ENCODE peak calls at places on chromosomes 12 and 14, in nine cellular contexts. N, K, I, A, T, M, O, P and Y are unnamed samples.

GRCh38 chr12:53232641-53233538 is 881 bp upstream of the RARG start:
- DNase-seq in N (peak; percentile 62), K (peak; percentile 56), I (no peak), A (peak; percentile 39), T (peak; percentile 60), M (peak; percentile 43), O (peak; percentile 38), P (no peak), Y (no peak)

GRCh38 chr12:125983094-125983783 is 918.0 kb downstream of the AACS start:
- DNase-seq in N (no peak), K (no peak), I (peak; percentile 63), A (peak; percentile 86), T (peak; percentile 97), M (no peak), O (no peak), P (peak; percentile 78), Y (peak; percentile 84)

GRCh38 chr12:34391771-34392581 is 369.7 kb downstream of the ALG10 start:
- DNase-seq in N (peak; percentile 12), K (no peak), I (no peak), A (no peak), T (no peak), M (no peak), O (no peak), P (no peak), Y (peak; percentile 48)

GRCh38 chr12:75842119-75842518 is 189.5 kb downstream of the PHLDA1 start:
- DNase-seq in N (no peak), K (no peak), I (no peak), A (no peak), T (no peak), M (no peak), O (no peak), P (no peak), Y (no peak)

GRCh38 chr12:12726543-12727093 is 9.4 kb downstream of the CDKN1B start:
- DNase-seq in N (no peak), K (peak; percentile 77), I (no peak), A (no peak), T (no peak), M (no peak), O (peak; percentile 56), P (peak; percentile 76), Y (no peak)

GRCh38 chr12:26790645-26790994 is 42.4 kb downstream of the ITPR2 start:
- DNase-seq in N (no peak), K (no peak), I (no peak), A (peak; percentile 12), T (no peak), M (no peak), O (no peak), P (no peak), Y (no peak)

GRCh38 chr12:30822385-30823139 is 67.8 kb upstream of the CAPRIN2 start:
- DNase-seq in N (peak; percentile 72), K (peak; percentile 27), I (peak; percentile 40), A (peak; percentile 81), T (peak; percentile 72), M (peak; percentile 15), O (peak; percentile 75), P (peak; percentile 62), Y (peak; percentile 75)

GRCh38 chr14:26905219-26905618 is 307.4 kb upstream of the NOVA1 start:
- DNase-seq in N (no peak), K (no peak), I (no peak), A (no peak), T (no peak), M (no peak), O (no peak), P (no peak), Y (no peak)

GRCh38 chr14:73027984-73028383 is 1.1 kb upstream of the ZFYVE1 start:
- DNase-seq in N (no peak), K (no peak), I (no peak), A (no peak), T (no peak), M (no peak), O (no peak), P (no peak), Y (no peak)

GRCh38 chr12:112907415-112908157 is 824 bp downstream of the OAS1 start:
- DNase-seq in N (no peak), K (no peak), I (no peak), A (no peak), T (no peak), M (no peak), O (no peak), P (no peak), Y (peak; percentile 18)

GRCh38 chr12:59408431-59408830 is 187.4 kb upstream of the SLC16A7 start:
- DNase-seq in N (no peak), K (peak; percentile 46), I (no peak), A (no peak), T (no peak), M (no peak), O (no peak), P (peak; percentile 2), Y (no peak)

GRCh38 chr12:107537464-107538119 is 148.0 kb upstream of the PWP1 start:
- DNase-seq in N (no peak), K (no peak), I (no peak), A (no peak), T (no peak), M (no peak), O (no peak), P (no peak), Y (no peak)

GRCh38 chr12:75560167-75560566 is 48.8 kb upstream of the KRR1 start:
- DNase-seq in N (no peak), K (peak; percentile 61), I (no peak), A (no peak), T (no peak), M (no peak), O (peak; percentile 80), P (peak; percentile 75), Y (no peak)

GRCh38 chr12:93616584-93617101 is 44.2 kb downstream of the SOCS2 start:
- DNase-seq in N (no peak), K (no peak), I (no peak), A (no peak), T (peak; percentile 65), M (no peak), O (no peak), P (peak; percentile 74), Y (peak; percentile 29)

GRCh38 chr12:112987561-112987960 is 9.2 kb downstream of the OAS2 start:
- DNase-seq in N (no peak), K (no peak), I (no peak), A (no peak), T (no peak), M (no peak), O (no peak), P (no peak), Y (no peak)

GRCh38 chr12:24244801-24245200 is 295.3 kb upstream of the SOX5 start:
- DNase-seq in N (no peak), K (no peak), I (no peak), A (no peak), T (no peak), M (no peak), O (no peak), P (no peak), Y (no peak)

GRCh38 chr12:58388261-58388660 is 446.9 kb downstream of the ATP23 start:
- DNase-seq in N (no peak), K (peak; percentile 45), I (no peak), A (no peak), T (no peak), M (no peak), O (no peak), P (no peak), Y (no peak)

GRCh38 chr12:114820773-114821172 is 136.8 kb upstream of the TBX3 start:
- DNase-seq in N (no peak), K (no peak), I (no peak), A (no peak), T (no peak), M (no peak), O (no peak), P (no peak), Y (no peak)

GRCh38 chr14:102524026-102524450 is 14.5 kb upstream of the ANKRD9 start:
- DNase-seq in N (peak; percentile 46), K (no peak), I (no peak), A (no peak), T (no peak), M (no peak), O (no peak), P (no peak), Y (no peak)

GRCh38 chr12:57771271-57771872 is 533 bp downstream of the METTL1 start:
- DNase-seq in N (peak; percentile 93), K (peak; percentile 85), I (peak; percentile 80), A (peak; percentile 93), T (peak; percentile 96), M (peak; percentile 67), O (peak; percentile 94), P (no peak), Y (no peak)

GRCh38 chr14:74526854-74527585 is 33.5 kb downstream of the ISCA2 start:
- DNase-seq in N (no peak), K (no peak), I (no peak), A (no peak), T (no peak), M (no peak), O (peak; percentile 10), P (no peak), Y (no peak)

GRCh38 chr14:102828201-102828600 is 51.0 kb downstream of the TRAF3 start:
- DNase-seq in N (no peak), K (no peak), I (no peak), A (no peak), T (no peak), M (no peak), O (peak; percentile 19), P (no peak), Y (no peak)

GRCh38 chr12:22018860-22019259 is 27.2 kb upstream of the CMAS start:
- DNase-seq in N (no peak), K (peak; percentile 2), I (no peak), A (no peak), T (no peak), M (no peak), O (peak; percentile 20), P (peak; percentile 1), Y (no peak)
- TF ChIP-seq CTCF in N (peak; percentile 61), K (peak; percentile 38), I (peak; percentile 15), A (peak; percentile 63), T (peak; percentile 52), M (peak; percentile 78), O (peak; percentile 38), P (peak; percentile 28), Y (peak; percentile 66)

GRCh38 chr12:56601503-56601902 is 28.6 kb downstream of the BAZ2A start:
- DNase-seq in N (no peak), K (no peak), I (no peak), A (peak; percentile 18), T (no peak), M (peak; percentile 26), O (no peak), P (no peak), Y (no peak)
- TF ChIP-seq CTCF in N (no peak), K (peak; percentile 14), I (no peak), A (no peak), T (peak; percentile 12), M (no peak), O (no peak), P (peak; percentile 4), Y (no peak)

GRCh38 chr14:66568220-66568619 is 60.3 kb downstream of the GPHN start:
- DNase-seq in N (no peak), K (no peak), I (no peak), A (no peak), T (no peak), M (no peak), O (peak; percentile 4), P (no peak), Y (no peak)
- TF ChIP-seq CTCF in N (no peak), K (no peak), I (no peak), A (no peak), T (no peak), M (no peak), O (no peak), P (no peak), Y (no peak)

DNA sequence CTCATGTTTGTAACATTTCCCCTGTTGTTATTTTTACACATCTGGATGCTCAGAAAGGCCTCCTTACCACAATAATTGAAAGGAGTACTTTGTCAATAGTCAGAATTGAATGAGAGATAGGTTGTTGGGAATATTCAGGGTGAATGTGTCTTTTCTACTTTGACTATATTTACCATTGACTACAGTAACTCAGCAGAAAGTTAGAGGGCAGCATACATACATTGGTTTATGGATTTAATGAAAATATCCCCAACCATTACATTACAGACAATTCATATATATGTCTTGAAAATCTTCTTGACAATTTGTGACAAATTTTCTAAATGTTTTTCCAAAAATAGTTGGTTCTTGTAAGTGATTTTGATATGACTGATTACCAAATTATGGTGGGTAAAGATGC is 97.7 kb downstream of the NTS start:
- DNase-seq in N (no peak), K (no peak), I (no peak), A (no peak), T (no peak), M (no peak), O (no peak), P (no peak), Y (no peak)
- TF ChIP-seq CTCF in N (no peak), K (no peak), I (no peak), A (no peak), T (no peak), M (no peak), O (no peak), P (peak; percentile 18), Y (no peak)